ENCODE peak calls at places on chromosomes 1 and 21, in four cellular contexts. W is HS-5, R is suprapubic skin, U is skeletal muscle cell. X is an unnamed sample.

GRCh38 chr1:85258536-85259117 is 835 bp downstream of the C1orf52 start:
- DNase-seq in W (no peak), R (no peak), U (no peak), X (no peak)

GRCh38 chr1:119859647-119860046 is 36.7 kb downstream of the ADAM30 start:
- DNase-seq in W (peak), R (no peak), U (peak), X (peak)

GRCh38 chr1:100581096-100581705 is 43.3 kb downstream of the GPR88 start:
- DNase-seq in W (no peak), U (no peak), R (no peak), X (no peak)

GRCh38 chr1:199273837-199274379 is 635.1 kb downstream of the PTPRC start:
- DNase-seq in W (peak), R (no peak), U (peak), X (peak)

GRCh38 chr1:14424325-14425000 is 174.0 kb upstream of the KAZN start:
- DNase-seq in W (no peak), U (no peak), R (no peak), X (no peak)

GRCh38 chr1:217140041-217140901 is 417.0 kb upstream of the ESRRG start:
- DNase-seq in W (no peak), R (no peak), U (no peak), X (no peak)

GRCh38 chr21:42461881-42462877 is 33.8 kb downstream of the RSPH1 start:
- DNase-seq in R (peak), W (no peak), U (no peak), X (peak)

GRCh38 chr1:48227165-48228013 is 4.9 kb downstream of the SLC5A9 start:
- DNase-seq in R (no peak), U (no peak), W (no peak), X (no peak)

GRCh38 chr1:216331211-216331610 is 92.0 kb downstream of the USH2A start:
- DNase-seq in W (no peak), U (no peak), R (no peak), X (no peak)

GRCh38 chr1:151371340-151371739 is 1.2 kb downstream of the SELENBP1 start:
- DNase-seq in U (no peak), W (no peak), R (peak), X (no peak)

GRCh38 chr1:1122981-1123480 is 7.1 kb upstream of the C1orf159 start:
- DNase-seq in R (no peak), W (no peak), U (no peak), X (no peak)

GRCh38 chr1:8167936-8168335 is 141.8 kb upstream of the ERRFI1 start:
- DNase-seq in R (no peak), W (no peak), U (no peak), X (no peak)

GRCh38 chr1:233627376-233627775 is 13.5 kb downstream of the KCNK1 start:
- DNase-seq in R (no peak), U (no peak), W (no peak), X (no peak)

GRCh38 chr1:20753589-20753988 is 21.1 kb upstream of the SH2D5 start:
- DNase-seq in R (no peak), U (no peak), W (no peak), X (peak)

GRCh38 chr1:205545001-205545919 is 40.8 kb downstream of the CDK18 start:
- DNase-seq in R (peak), U (no peak), W (no peak), X (no peak)